ENCODE peak calls at places on chromosomes 1 and 21, in eight cellular contexts. C is NCI-H1092; S is left cardiac atrium; Z is activated naive CD8-positive, alpha-beta T cell treated with anti-CD3 and anti-CD28 coated beads, Interleukin-2, amount 50 U/mL, for 24 hours; P is activated T-cell treated with anti-CD3 and anti-CD28 coated beads for 1 hour; J is T-cell; G is epithelial cell of esophagus; A is cardiac muscle cell. U is an unnamed sample.

GRCh38 chr1:203754455-203754864 is 10.5 kb upstream of the LAX1 start:
- DNase-seq in C (no peak), S (no peak), Z (peak; percentile 19), P (no peak), J (no peak), G (peak; percentile 71), A (no peak), U (no peak)

GRCh38 chr1:205584732-205585131 is 47.1 kb downstream of the ELK4 start:
- DNase-seq in C (no peak), S (no peak), Z (no peak), P (no peak), J (no peak), G (no peak), A (no peak), U (peak; percentile 43)

GRCh38 chr1:113647121-113647520 is 112.2 kb downstream of the PHTF1 start:
- DNase-seq in C (no peak), S (no peak), Z (no peak), P (no peak), J (no peak), G (no peak), A (no peak), U (no peak)

GRCh38 chr1:51304360-51304759 is 26.0 kb downstream of the TTC39A start:
- DNase-seq in C (no peak), S (no peak), Z (no peak), P (no peak), J (no peak), G (no peak), A (no peak), U (no peak)

GRCh38 chr1:229643996-229644748 is 18.1 kb downstream of the URB2 start:
- DNase-seq in C (no peak), S (no peak), Z (no peak), P (no peak), J (no peak), G (no peak), A (no peak), U (no peak)

GRCh38 chr1:27668808-27669723 is 2.9 kb downstream of the IFI6 start:
- DNase-seq in C (peak; percentile 49), S (peak; percentile 80), Z (peak; percentile 94), P (peak; percentile 89), J (peak; percentile 83), G (peak; percentile 74), A (peak; percentile 63), U (no peak)

GRCh38 chr1:239952348-239953307 is 139.1 kb upstream of the FMN2 start:
- DNase-seq in C (peak; percentile 14), S (no peak), Z (peak; percentile 10), P (no peak), J (no peak), G (no peak), A (peak; percentile 14), U (no peak)

GRCh38 chr1:25473653-25474225 is 43.0 kb downstream of the MACO1 start:
- DNase-seq in C (no peak), S (no peak), Z (no peak), P (no peak), J (no peak), G (no peak), A (no peak), U (no peak)

GRCh38 chr1:89953072-89953626 is 41.8 kb upstream of the ZNF326 start:
- DNase-seq in C (no peak), S (peak; percentile 41), Z (peak; percentile 42), P (peak; percentile 13), J (no peak), G (peak; percentile 97), A (peak; percentile 8), U (no peak)

GRCh38 chr1:30707412-30708360 is 15.7 kb downstream of the MATN1 start:
- DNase-seq in C (peak; percentile 81), S (peak; percentile 73), Z (peak; percentile 76), P (peak; percentile 41), J (peak; percentile 48), G (peak; percentile 72), A (peak; percentile 87), U (peak; percentile 90)

GRCh38 chr21:46191257-46191685 is 7.0 kb upstream of the SPATC1L start:
- DNase-seq in C (no peak), S (peak; percentile 53), Z (no peak), P (no peak), J (no peak), G (peak; percentile 75), A (no peak), U (peak; percentile 59)

GRCh38 chr1:168301664-168302320 is 21.1 kb downstream of the TBX19 start:
- DNase-seq in C (no peak), S (no peak), Z (no peak), P (no peak), J (no peak), G (peak; percentile 98), A (peak; percentile 41), U (no peak)

GRCh38 chr1:77120950-77121349 is 98.3 kb downstream of the PIGK start:
- DNase-seq in C (no peak), S (no peak), Z (no peak), P (no peak), J (no peak), G (no peak), A (no peak), U (no peak)

GRCh38 chr1:165543651-165544452 is at the start of gene LRRC52:
- DNase-seq in C (peak; percentile 90), S (peak; percentile 86), Z (no peak), P (no peak), J (no peak), G (no peak), A (peak; percentile 66), U (no peak)

GRCh38 chr1:2104621-2105427 is 54.6 kb downstream of the PRKCZ start:
- DNase-seq in C (no peak), S (peak; percentile 15), Z (no peak), P (no peak), J (no peak), G (no peak), A (peak; percentile 57), U (peak; percentile 83)

GRCh38 chr1:176567190-176567794 is 104.3 kb downstream of the PAPPA2 start:
- DNase-seq in C (no peak), S (no peak), Z (no peak), P (no peak), J (no peak), G (peak; percentile 52), A (no peak), U (no peak)

GRCh38 chr1:151945725-151946365 is 36.5 kb upstream of the THEM4 start:
- DNase-seq in C (no peak), S (peak; percentile 92), Z (peak; percentile 80), P (peak; percentile 62), J (peak; percentile 79), G (peak; percentile 95), A (no peak), U (no peak)

GRCh38 chr1:211339631-211340041 is 13.0 kb downstream of the TRAF5 start:
- DNase-seq in C (no peak), S (no peak), Z (peak; percentile 49), P (no peak), J (no peak), G (no peak), A (no peak), U (no peak)

GRCh38 chr1:43238991-43239469 is 30.8 kb upstream of the TMEM125 start:
- DNase-seq in C (no peak), S (peak; percentile 62), Z (no peak), P (no peak), J (no peak), G (no peak), A (no peak), U (no peak)

GRCh38 chr1:209319549-209319948 is 264.0 kb upstream of the CAMK1G start:
- DNase-seq in C (no peak), S (no peak), Z (no peak), P (no peak), J (no peak), G (peak; percentile 80), A (no peak), U (no peak)

GRCh38 chr1:8595919-8596318 is 221.5 kb downstream of the RERE start:
- DNase-seq in C (no peak), S (no peak), Z (no peak), P (no peak), J (no peak), G (no peak), A (no peak), U (no peak)

GRCh38 chr1:203215573-203215972 is 13.9 kb downstream of the CHIT1 start:
- DNase-seq in C (no peak), S (no peak), Z (no peak), P (no peak), J (no peak), G (no peak), A (no peak), U (no peak)

GRCh38 chr1:230498704-230499103 is 72.6 kb upstream of the PGBD5 start:
- DNase-seq in C (peak; percentile 52), S (no peak), Z (no peak), P (no peak), J (no peak), G (no peak), A (no peak), U (no peak)

GRCh38 chr1:198648584-198648983 is 9.7 kb downstream of the PTPRC start:
- DNase-seq in C (no peak), S (no peak), Z (no peak), P (no peak), J (no peak), G (no peak), A (no peak), U (no peak)

GRCh38 chr1:53580739-53581475 is 121.7 kb downstream of the DMRTB1 start:
- DNase-seq in C (no peak), S (no peak), Z (no peak), P (no peak), J (no peak), G (no peak), A (no peak), U (peak; percentile 32)

GRCh38 chr1:31648633-31649032 is 4.0 kb upstream of the PEF1 start:
- DNase-seq in C (no peak), S (no peak), Z (no peak), P (no peak), J (no peak), G (no peak), A (no peak), U (no peak)

GRCh38 chr1:53091841-53092645 is 30.0 kb downstream of the PODN start:
- DNase-seq in C (no peak), S (peak; percentile 64), Z (no peak), P (no peak), J (no peak), G (no peak), A (no peak), U (no peak)

GRCh38 chr1:15425521-15425920 is 12.7 kb upstream of the CTRC start:
- DNase-seq in C (no peak), S (no peak), Z (no peak), P (no peak), J (no peak), G (no peak), A (no peak), U (no peak)

GRCh38 chr1:108079550-108079949 is 114.6 kb upstream of the VAV3 start:
- DNase-seq in C (no peak), S (no peak), Z (peak; percentile 50), P (peak; percentile 29), J (peak; percentile 52), G (no peak), A (peak; percentile 68), U (no peak)

GRCh38 chr1:72075411-72075810 is 206.9 kb downstream of the NEGR1 start:
- DNase-seq in C (no peak), S (no peak), Z (no peak), P (no peak), J (no peak), G (no peak), A (no peak), U (no peak)

GRCh38 chr1:61469365-61469764 is 255.6 kb downstream of the TM2D1 start:
- DNase-seq in C (no peak), S (no peak), Z (no peak), P (no peak), J (no peak), G (no peak), A (no peak), U (no peak)

GRCh38 chr1:151885479-151885878 is 23.8 kb downstream of the THEM4 start:
- DNase-seq in C (no peak), S (no peak), Z (no peak), P (no peak), J (no peak), G (peak; percentile 96), A (no peak), U (no peak)

GRCh38 chr1:118461154-118461553 is 276.1 kb upstream of the SPAG17 start:
- DNase-seq in C (no peak), S (no peak), Z (no peak), P (no peak), J (no peak), G (peak; percentile 27), A (no peak), U (no peak)

GRCh38 chr1:68528243-68528642 is 31.4 kb upstream of the DEPDC1 start:
- DNase-seq in C (no peak), S (no peak), Z (no peak), P (no peak), J (no peak), G (peak; percentile 88), A (no peak), U (no peak)